ENCODE peak calls at places on chromosomes 2 and 18, in ten cellular contexts. One of them, this sample, is unnamed.

GRCh38 chr18:8779251-8779650 is 73.9 kb downstream of the MTCL1 start:
- DNase-seq in fibroblast of pulmonary artery: no peak
- DNase-seq in PC-3: no peak
- DNase-seq in GM13977: no peak
- DNase-seq in adrenal gland: peak
- DNase-seq in activated B cell treated with CpG ODN at 0.5 μM for 24 hours: no peak
- DNase-seq in lower lobe of right lung: no peak
- DNase-seq in WERI-Rb-1: no peak
- DNase-seq in right lobe of liver: no peak
- DNase-seq in spleen: no peak
- DNase-seq in this sample: no peak

GRCh38 chr2:23133196-23133595 is 251.8 kb upstream of the KLHL29 start:
- DNase-seq in fibroblast of pulmonary artery: no peak
- DNase-seq in PC-3: no peak
- DNase-seq in GM13977: no peak
- DNase-seq in adrenal gland: no peak
- DNase-seq in activated B cell treated with CpG ODN at 0.5 μM for 24 hours: no peak
- DNase-seq in lower lobe of right lung: no peak
- DNase-seq in WERI-Rb-1: no peak
- DNase-seq in right lobe of liver: no peak
- DNase-seq in spleen: no peak
- DNase-seq in this sample: no peak

GRCh38 chr2:203623104-203623503 is 83.3 kb upstream of the CD28 start:
- DNase-seq in fibroblast of pulmonary artery: peak
- DNase-seq in PC-3: peak
- DNase-seq in GM13977: no peak
- DNase-seq in adrenal gland: no peak
- DNase-seq in activated B cell treated with CpG ODN at 0.5 μM for 24 hours: no peak
- DNase-seq in lower lobe of right lung: no peak
- DNase-seq in WERI-Rb-1: peak
- DNase-seq in right lobe of liver: no peak
- DNase-seq in spleen: no peak
- DNase-seq in this sample: no peak

GRCh38 chr2:173924285-173924684 is 40.9 kb downstream of the SP3 start:
- DNase-seq in fibroblast of pulmonary artery: no peak
- DNase-seq in PC-3: no peak
- DNase-seq in GM13977: no peak
- DNase-seq in adrenal gland: no peak
- DNase-seq in activated B cell treated with CpG ODN at 0.5 μM for 24 hours: no peak
- DNase-seq in lower lobe of right lung: no peak
- DNase-seq in WERI-Rb-1: no peak
- DNase-seq in right lobe of liver: no peak
- DNase-seq in spleen: no peak
- DNase-seq in this sample: no peak

GRCh38 chr2:20013061-20013721 is 723 bp upstream of the MATN3 start:
- DNase-seq in fibroblast of pulmonary artery: no peak
- DNase-seq in PC-3: no peak
- DNase-seq in GM13977: no peak
- DNase-seq in adrenal gland: no peak
- DNase-seq in activated B cell treated with CpG ODN at 0.5 μM for 24 hours: no peak
- DNase-seq in lower lobe of right lung: no peak
- DNase-seq in WERI-Rb-1: no peak
- DNase-seq in right lobe of liver: no peak
- DNase-seq in spleen: no peak
- DNase-seq in this sample: no peak

GRCh38 chr2:186749179-186749578 is 55.3 kb downstream of the FAM171B start:
- DNase-seq in fibroblast of pulmonary artery: no peak
- DNase-seq in PC-3: no peak
- DNase-seq in GM13977: no peak
- DNase-seq in adrenal gland: no peak
- DNase-seq in activated B cell treated with CpG ODN at 0.5 μM for 24 hours: no peak
- DNase-seq in lower lobe of right lung: no peak
- DNase-seq in WERI-Rb-1: no peak
- DNase-seq in right lobe of liver: no peak
- DNase-seq in spleen: no peak
- DNase-seq in this sample: no peak

GRCh38 chr2:16441431-16441830 is 224.2 kb downstream of the CYRIA start:
- DNase-seq in fibroblast of pulmonary artery: no peak
- DNase-seq in PC-3: no peak
- DNase-seq in GM13977: no peak
- DNase-seq in adrenal gland: no peak
- DNase-seq in activated B cell treated with CpG ODN at 0.5 μM for 24 hours: no peak
- DNase-seq in lower lobe of right lung: no peak
- DNase-seq in WERI-Rb-1: no peak
- DNase-seq in right lobe of liver: no peak
- DNase-seq in spleen: no peak
- DNase-seq in this sample: no peak

GRCh38 chr2:238987352-238987981 is 139.6 kb downstream of the TWIST2 start:
- DNase-seq in fibroblast of pulmonary artery: peak
- DNase-seq in PC-3: no peak
- DNase-seq in GM13977: no peak
- DNase-seq in adrenal gland: no peak
- DNase-seq in activated B cell treated with CpG ODN at 0.5 μM for 24 hours: no peak
- DNase-seq in lower lobe of right lung: no peak
- DNase-seq in WERI-Rb-1: no peak
- DNase-seq in right lobe of liver: no peak
- DNase-seq in spleen: peak
- DNase-seq in this sample: no peak

GRCh38 chr2:240958366-240959213 is 39.8 kb upstream of the SNED1 start:
- DNase-seq in fibroblast of pulmonary artery: no peak
- DNase-seq in PC-3: no peak
- DNase-seq in GM13977: no peak
- DNase-seq in adrenal gland: peak
- DNase-seq in activated B cell treated with CpG ODN at 0.5 μM for 24 hours: no peak
- DNase-seq in lower lobe of right lung: no peak
- DNase-seq in WERI-Rb-1: peak
- DNase-seq in right lobe of liver: no peak
- DNase-seq in spleen: peak
- DNase-seq in this sample: peak

GRCh38 chr2:29627366-29627765 is 294.0 kb downstream of the ALK start:
- DNase-seq in fibroblast of pulmonary artery: peak
- DNase-seq in PC-3: peak
- DNase-seq in GM13977: no peak
- DNase-seq in adrenal gland: no peak
- DNase-seq in activated B cell treated with CpG ODN at 0.5 μM for 24 hours: no peak
- DNase-seq in lower lobe of right lung: no peak
- DNase-seq in WERI-Rb-1: no peak
- DNase-seq in right lobe of liver: no peak
- DNase-seq in spleen: no peak
- DNase-seq in this sample: no peak

GRCh38 chr2:100422320-100422719 is 4.9 kb upstream of the CHST10 start:
- DNase-seq in fibroblast of pulmonary artery: peak
- DNase-seq in PC-3: peak
- DNase-seq in GM13977: no peak
- DNase-seq in adrenal gland: no peak
- DNase-seq in activated B cell treated with CpG ODN at 0.5 μM for 24 hours: no peak
- DNase-seq in lower lobe of right lung: no peak
- DNase-seq in WERI-Rb-1: peak
- DNase-seq in right lobe of liver: no peak
- DNase-seq in spleen: no peak
- DNase-seq in this sample: no peak
- TF ChIP-seq CTCF in fibroblast of pulmonary artery: peak
- TF ChIP-seq CTCF in PC-3: peak
- TF ChIP-seq CTCF in GM13977: peak
- TF ChIP-seq CTCF in adrenal gland: peak
- TF ChIP-seq CTCF in activated B cell treated with CpG ODN at 0.5 μM for 24 hours: no peak
- TF ChIP-seq CTCF in lower lobe of right lung: peak
- TF ChIP-seq CTCF in WERI-Rb-1: peak
- TF ChIP-seq CTCF in right lobe of liver: peak
- TF ChIP-seq CTCF in spleen: peak
- TF ChIP-seq CTCF in this sample: peak

GRCh38 chr2:45684756-45685155 is 33.3 kb downstream of the PRKCE start:
- DNase-seq in fibroblast of pulmonary artery: no peak
- DNase-seq in PC-3: no peak
- DNase-seq in GM13977: no peak
- DNase-seq in adrenal gland: no peak
- DNase-seq in activated B cell treated with CpG ODN at 0.5 μM for 24 hours: no peak
- DNase-seq in lower lobe of right lung: no peak
- DNase-seq in WERI-Rb-1: no peak
- DNase-seq in right lobe of liver: no peak
- DNase-seq in spleen: no peak
- DNase-seq in this sample: no peak

GRCh38 chr2:45683292-45683691 is 31.8 kb downstream of the PRKCE start:
- DNase-seq in fibroblast of pulmonary artery: no peak
- DNase-seq in PC-3: no peak
- DNase-seq in GM13977: no peak
- DNase-seq in adrenal gland: no peak
- DNase-seq in activated B cell treated with CpG ODN at 0.5 μM for 24 hours: no peak
- DNase-seq in lower lobe of right lung: no peak
- DNase-seq in WERI-Rb-1: no peak
- DNase-seq in right lobe of liver: no peak
- DNase-seq in spleen: no peak
- DNase-seq in this sample: no peak

GRCh38 chr2:45678791-45679348 is 27.4 kb downstream of the PRKCE start:
- DNase-seq in fibroblast of pulmonary artery: no peak
- DNase-seq in PC-3: no peak
- DNase-seq in GM13977: no peak
- DNase-seq in adrenal gland: no peak
- DNase-seq in activated B cell treated with CpG ODN at 0.5 μM for 24 hours: no peak
- DNase-seq in lower lobe of right lung: no peak
- DNase-seq in WERI-Rb-1: no peak
- DNase-seq in right lobe of liver: no peak
- DNase-seq in spleen: no peak
- DNase-seq in this sample: no peak

GRCh38 chr2:45681675-45682074 is 30.2 kb downstream of the PRKCE start:
- DNase-seq in fibroblast of pulmonary artery: peak
- DNase-seq in PC-3: peak
- DNase-seq in GM13977: peak
- DNase-seq in adrenal gland: peak
- DNase-seq in activated B cell treated with CpG ODN at 0.5 μM for 24 hours: no peak
- DNase-seq in lower lobe of right lung: no peak
- DNase-seq in WERI-Rb-1: no peak
- DNase-seq in right lobe of liver: no peak
- DNase-seq in spleen: no peak
- DNase-seq in this sample: no peak

GRCh38 chr2:45680351-45680967 is 29.0 kb downstream of the PRKCE start:
- DNase-seq in fibroblast of pulmonary artery: no peak
- DNase-seq in PC-3: no peak
- DNase-seq in GM13977: no peak
- DNase-seq in adrenal gland: no peak
- DNase-seq in activated B cell treated with CpG ODN at 0.5 μM for 24 hours: no peak
- DNase-seq in lower lobe of right lung: no peak
- DNase-seq in WERI-Rb-1: no peak
- DNase-seq in right lobe of liver: no peak
- DNase-seq in spleen: no peak
- DNase-seq in this sample: no peak
- TF ChIP-seq CTCF in fibroblast of pulmonary artery: no peak
- TF ChIP-seq CTCF in PC-3: no peak
- TF ChIP-seq CTCF in GM13977: no peak
- TF ChIP-seq CTCF in adrenal gland: no peak
- TF ChIP-seq CTCF in activated B cell treated with CpG ODN at 0.5 μM for 24 hours: no peak
- TF ChIP-seq CTCF in lower lobe of right lung: no peak
- TF ChIP-seq CTCF in WERI-Rb-1: no peak
- TF ChIP-seq CTCF in right lobe of liver: no peak
- TF ChIP-seq CTCF in spleen: no peak
- TF ChIP-seq CTCF in this sample: no peak

DNA sequence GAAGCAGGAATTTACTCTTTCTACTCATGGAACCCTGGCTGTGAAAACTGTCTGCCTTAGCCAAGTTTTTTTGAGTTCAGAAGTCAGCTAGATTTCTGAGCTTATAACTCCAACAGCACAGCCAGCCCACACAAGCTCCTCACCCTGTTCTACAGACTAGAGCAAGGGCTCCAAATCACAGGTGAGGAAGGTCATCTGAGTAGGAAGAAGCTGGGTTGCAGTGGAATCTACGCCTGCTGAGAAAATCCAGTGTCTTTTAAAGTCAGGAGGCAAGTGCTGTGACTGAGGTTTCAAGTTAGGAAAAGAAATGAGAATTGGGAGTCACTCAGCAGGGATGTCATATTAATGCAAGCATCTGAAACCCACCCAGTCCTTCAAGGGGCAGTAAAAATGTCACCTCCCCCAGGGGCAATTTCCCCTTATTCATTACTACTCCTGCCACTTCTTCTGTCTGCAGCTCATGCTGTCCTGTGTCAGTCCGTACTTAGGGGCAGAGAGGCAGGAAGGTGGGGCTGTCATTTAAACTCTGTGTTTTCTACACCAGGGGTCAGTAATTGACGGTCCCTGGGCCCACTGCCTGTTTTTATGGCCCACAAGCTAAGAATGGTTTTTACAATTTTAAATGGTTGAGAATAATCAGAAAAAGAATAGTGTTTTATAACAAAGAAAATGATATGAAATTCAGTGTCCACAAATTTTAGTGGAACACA is 551.1 kb downstream of the BCL11A start:
- DNase-seq in fibroblast of pulmonary artery: no peak
- DNase-seq in PC-3: no peak
- DNase-seq in GM13977: no peak
- DNase-seq in adrenal gland: no peak
- DNase-seq in activated B cell treated with CpG ODN at 0.5 μM for 24 hours: no peak
- DNase-seq in lower lobe of right lung: no peak
- DNase-seq in WERI-Rb-1: no peak
- DNase-seq in right lobe of liver: no peak
- DNase-seq in spleen: no peak
- DNase-seq in this sample: no peak
- TF ChIP-seq CTCF in fibroblast of pulmonary artery: no peak
- TF ChIP-seq CTCF in PC-3: no peak
- TF ChIP-seq CTCF in GM13977: no peak
- TF ChIP-seq CTCF in adrenal gland: no peak
- TF ChIP-seq CTCF in activated B cell treated with CpG ODN at 0.5 μM for 24 hours: no peak
- TF ChIP-seq CTCF in lower lobe of right lung: no peak
- TF ChIP-seq CTCF in WERI-Rb-1: no peak
- TF ChIP-seq CTCF in right lobe of liver: no peak
- TF ChIP-seq CTCF in spleen: no peak
- TF ChIP-seq CTCF in this sample: no peak

GRCh38 chr2:63078852-63079606 is 28.4 kb downstream of the OTX1 start:
- DNase-seq in fibroblast of pulmonary artery: no peak
- DNase-seq in PC-3: peak
- DNase-seq in GM13977: peak
- DNase-seq in adrenal gland: no peak
- DNase-seq in activated B cell treated with CpG ODN at 0.5 μM for 24 hours: no peak
- DNase-seq in lower lobe of right lung: no peak
- DNase-seq in WERI-Rb-1: peak
- DNase-seq in right lobe of liver: no peak
- DNase-seq in spleen: no peak
- DNase-seq in this sample: no peak
- TF ChIP-seq CTCF in fibroblast of pulmonary artery: peak
- TF ChIP-seq CTCF in PC-3: peak
- TF ChIP-seq CTCF in GM13977: peak
- TF ChIP-seq CTCF in adrenal gland: no peak
- TF ChIP-seq CTCF in activated B cell treated with CpG ODN at 0.5 μM for 24 hours: no peak
- TF ChIP-seq CTCF in lower lobe of right lung: no peak
- TF ChIP-seq CTCF in WERI-Rb-1: peak
- TF ChIP-seq CTCF in right lobe of liver: peak
- TF ChIP-seq CTCF in spleen: no peak
- TF ChIP-seq CTCF in this sample: peak

GRCh38 chr2:132430895-132431294 is 14.3 kb downstream of the GPR39 start:
- DNase-seq in fibroblast of pulmonary artery: no peak
- DNase-seq in PC-3: peak
- DNase-seq in GM13977: no peak
- DNase-seq in adrenal gland: no peak
- DNase-seq in activated B cell treated with CpG ODN at 0.5 μM for 24 hours: no peak
- DNase-seq in lower lobe of right lung: no peak
- DNase-seq in WERI-Rb-1: no peak
- DNase-seq in right lobe of liver: no peak
- DNase-seq in spleen: no peak
- DNase-seq in this sample: no peak
- TF ChIP-seq CTCF in fibroblast of pulmonary artery: no peak
- TF ChIP-seq CTCF in PC-3: no peak
- TF ChIP-seq CTCF in GM13977: no peak
- TF ChIP-seq CTCF in adrenal gland: no peak
- TF ChIP-seq CTCF in activated B cell treated with CpG ODN at 0.5 μM for 24 hours: no peak
- TF ChIP-seq CTCF in lower lobe of right lung: no peak
- TF ChIP-seq CTCF in WERI-Rb-1: no peak
- TF ChIP-seq CTCF in right lobe of liver: no peak
- TF ChIP-seq CTCF in spleen: no peak
- TF ChIP-seq CTCF in this sample: no peak

This sample was measured in progenitor cell of endocrine pancreas.